ENCODE peak calls at places on chromosome 22, in four cellular contexts. T, J, G and N are unnamed samples.
A peak's percentile ranks its signal among the peaks of the same experiment; 100 is the strongest.

GRCh38 chr22:41654322-41654721 is 33.2 kb downstream of the XRCC6 start:
- DNase-seq in T (no peak), J (peak; percentile 1), G (no peak), N (no peak)

GRCh38 chr22:25709758-25710157 is 32.2 kb upstream of the MYO18B start:
- DNase-seq in G (no peak), T (no peak), J (no peak), N (no peak)

GRCh38 chr22:35561796-35562526 is 21.3 kb downstream of the RASD2 start:
- DNase-seq in T (no peak), J (no peak), G (peak; percentile 90), N (no peak)

GRCh38 chr22:41899992-41900651 is 14.8 kb downstream of the SHISA8 start:
- DNase-seq in G (no peak), J (no peak), T (no peak), N (no peak)

GRCh38 chr22:48615171-48616008 is 1212.3 kb downstream of the BRD1 start:
- DNase-seq in G (no peak), J (no peak), T (no peak), N (no peak)

GRCh38 chr22:29833392-29833949 is 4.6 kb downstream of the ASCC2 start:
- DNase-seq in G (no peak), J (no peak), T (no peak), N (no peak)

GRCh38 chr22:23278883-23279675 is 98.8 kb downstream of the BCR start:
- DNase-seq in J (no peak), G (no peak), T (peak; percentile 84), N (peak; percentile 61)

GRCh38 chr22:31177420-31178162 is 17.6 kb downstream of the RNF185 start:
- DNase-seq in T (no peak), J (no peak), G (no peak), N (peak; percentile 88)

GRCh38 chr22:16912281-16912680 is 87.1 kb upstream of the XKR3 start:
- DNase-seq in T (no peak), J (no peak), G (no peak), N (no peak)

GRCh38 chr22:17700778-17701177 is 62.2 kb downstream of the BCL2L13 start:
- DNase-seq in T (no peak), J (no peak), G (peak; percentile 15), N (no peak)

GRCh38 chr22:29380032-29380781 is 8.2 kb downstream of the AP1B1 start:
- DNase-seq in T (no peak), G (no peak), J (no peak), N (no peak)

GRCh38 chr22:42084874-42085273 is 5.4 kb downstream of the SMDT1 start:
- DNase-seq in T (no peak), J (peak; percentile 40), G (no peak), N (no peak)

DNA sequence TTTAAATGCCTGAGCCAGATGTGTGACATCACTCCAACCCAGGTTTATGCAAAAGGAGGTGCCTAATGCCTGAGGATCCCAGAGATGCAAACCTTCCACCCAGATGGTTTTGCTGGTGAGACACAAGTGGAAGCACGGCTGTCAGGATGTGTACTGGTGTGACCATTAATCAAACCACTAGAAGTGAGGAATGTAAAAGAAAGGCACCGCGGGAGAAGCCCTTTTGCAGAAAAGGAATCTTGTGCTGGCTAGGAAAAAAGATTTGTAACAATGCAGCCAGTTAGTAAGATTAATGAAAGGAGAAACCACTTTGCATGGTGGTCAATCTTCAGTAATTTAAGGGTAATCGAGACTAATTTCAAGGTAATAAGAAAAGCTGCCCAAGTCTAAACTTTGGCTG is 407.3 kb downstream of the LARGE1 start:
- DNase-seq in T (no peak), J (no peak), G (no peak), N (no peak)
- H3K27ac ChIP-seq in T (no peak overlapping the region), J (no peak overlapping the region), G (no peak overlapping the region), N (no peak overlapping the region)

DNA sequence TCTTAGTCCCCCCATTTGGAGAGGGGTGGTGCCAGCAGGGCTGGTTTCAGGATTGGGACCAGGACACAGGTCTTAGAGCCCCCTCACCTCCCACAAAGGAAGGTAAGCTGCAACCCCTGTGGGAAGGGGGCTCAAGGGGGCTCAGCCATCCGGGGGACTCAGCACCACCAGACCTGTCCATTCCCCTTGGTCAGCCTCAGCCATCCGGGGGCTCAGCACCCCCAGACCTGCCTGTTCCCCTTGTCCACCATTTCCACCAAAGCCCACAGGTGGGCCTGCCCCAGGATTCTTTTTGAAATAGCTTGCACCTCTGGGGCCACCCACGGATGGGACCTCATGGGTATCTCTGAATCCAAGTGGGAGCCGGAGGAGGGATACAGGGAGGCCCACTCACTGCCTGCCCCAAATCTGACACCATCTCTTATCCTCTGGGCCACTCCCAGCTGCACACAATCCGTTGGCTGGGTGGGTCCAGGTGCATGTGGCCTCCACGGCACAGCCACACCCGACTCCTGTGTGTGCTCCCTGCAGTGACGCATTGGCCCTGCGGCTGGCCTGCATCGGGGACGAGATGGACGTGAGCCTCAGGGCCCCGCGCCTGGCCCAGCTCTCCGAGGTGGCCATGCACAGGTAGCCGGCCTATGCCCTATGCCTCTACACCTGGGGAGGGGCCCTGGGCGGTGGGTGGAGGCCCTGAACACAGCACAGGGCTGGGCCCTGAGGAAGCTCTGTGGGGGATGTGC is 15.9 kb downstream of the MCAT start:
- DNase-seq in G (no peak), J (no peak), T (peak; percentile 92), N (peak; percentile 73)
- H3K27ac ChIP-seq in G (no peak overlapping the region), J (no peak overlapping the region), T (peak overlapping the region; percentile 82), N (peak overlapping the region; percentile 96)

GRCh38 chr22:44366372-44367310 is 53.9 kb upstream of the SHISAL1 start:
- DNase-seq in G (no peak), T (no peak), J (no peak), N (no peak)
- H3K27ac ChIP-seq in G (no peak overlapping the region), T (no peak overlapping the region), J (no peak overlapping the region), N (no peak overlapping the region)

GRCh38 chr22:39984750-39985149 is 10.0 kb upstream of the FAM83F start:
- DNase-seq in J (no peak), G (no peak), T (no peak), N (no peak)
- H3K27ac ChIP-seq in J (no peak overlapping the region), G (no peak overlapping the region), T (no peak overlapping the region), N (peak overlapping the region; percentile 67)

DNA sequence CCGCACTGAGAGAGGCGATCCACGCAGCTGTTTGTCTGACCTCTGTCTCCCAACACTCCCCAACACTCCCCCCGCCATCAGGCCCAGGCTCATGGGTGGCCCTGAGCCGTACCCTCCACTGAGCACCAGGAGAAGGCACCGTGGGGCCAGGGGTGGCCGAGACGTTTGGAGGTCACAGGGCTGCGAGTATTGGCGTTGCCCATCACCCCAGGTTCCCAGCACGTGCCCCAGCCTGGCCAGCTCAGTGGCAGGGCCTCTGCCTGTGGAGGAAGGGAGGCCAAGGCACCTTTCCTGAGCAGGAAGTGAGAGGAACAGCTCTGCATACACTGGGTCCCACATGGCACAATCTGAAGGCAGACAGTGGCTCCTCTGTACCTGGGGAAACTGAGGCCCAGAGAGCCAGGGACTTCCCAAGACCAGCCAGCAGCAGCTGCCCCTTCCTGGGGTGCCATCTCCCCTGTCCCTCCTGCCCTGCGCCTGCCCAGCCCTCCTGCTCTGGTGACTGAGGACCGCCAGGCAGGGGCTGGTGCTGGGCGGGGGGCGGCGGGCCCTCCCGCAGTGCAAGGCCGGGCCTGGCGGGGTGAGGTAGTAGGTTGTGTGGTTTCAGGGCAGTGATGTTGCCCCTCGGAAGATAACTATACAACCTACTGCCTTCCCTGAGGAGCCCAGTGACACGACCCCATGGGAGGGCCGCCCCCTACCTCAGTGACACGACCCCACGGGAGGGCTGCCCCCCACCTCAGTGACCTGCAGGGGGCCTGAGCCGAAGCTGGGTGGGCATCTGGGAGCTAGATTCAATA is 37.0 kb upstream of the PPARA start:
- DNase-seq in G (no peak), J (no peak), T (no peak), N (no peak)
- H3K27ac ChIP-seq in G (no peak overlapping the region), J (peak overlapping the region; percentile 75), T (peak overlapping the region; percentile 17), N (no peak overlapping the region)

DNA sequence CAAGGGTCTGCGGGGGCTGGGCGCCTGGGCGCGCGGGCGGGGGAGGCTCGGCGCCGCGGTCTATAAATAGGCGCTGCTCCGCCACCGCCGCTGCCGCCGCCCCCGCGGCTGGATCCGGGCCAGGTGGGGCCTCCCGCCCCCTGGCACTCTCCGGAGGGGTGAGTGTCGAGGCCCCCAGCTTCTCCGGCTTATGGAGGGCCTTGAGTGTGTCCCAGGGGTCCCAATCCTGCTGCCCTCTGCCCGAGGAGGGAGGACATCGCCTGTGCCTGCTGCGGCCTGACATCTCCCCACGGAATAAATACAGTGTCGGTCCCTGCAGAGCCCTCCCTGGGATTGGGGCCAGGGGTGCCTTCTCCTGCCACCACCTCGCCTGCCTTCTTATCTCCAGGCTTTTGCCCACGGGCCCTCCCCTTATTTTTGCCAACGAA is 4.3 kb upstream of the GP1BB start:
- DNase-seq in G (no peak), J (no peak), T (no peak), N (no peak)
- H3K27ac ChIP-seq in G (no peak overlapping the region), J (peak overlapping the region; percentile 87), T (no peak overlapping the region), N (no peak overlapping the region)

GRCh38 chr22:27962268-27963191 is 43.5 kb upstream of the PITPNB start:
- DNase-seq in T (no peak), G (no peak), J (no peak), N (no peak)
- H3K27ac ChIP-seq in T (no peak overlapping the region), G (no peak overlapping the region), J (no peak overlapping the region), N (no peak overlapping the region)